ENCODE peak calls at places on chromosome 18, in seven cellular contexts. One of them, this sample, is unnamed. For H3K4me1, the result is how much of the 10 kb centered on the place peaks cover.

GRCh38 chr18:44781890-44782289 is 101.2 kb downstream of the SETBP1 start:
- DNase-seq in H1: no peak
- DNase-seq in mesenchymal stem cell: peak
- DNase-seq in IMR-90: peak
- DNase-seq in mesendoderm: peak
- DNase-seq in neuronal stem cell: no peak
- DNase-seq in H9: no peak
- DNase-seq in this sample: no peak

GRCh38 chr18:43587538-43588153 is 310.4 kb upstream of the SYT4 start:
- DNase-seq in H9: no peak
- DNase-seq in H1: no peak
- DNase-seq in neuronal stem cell: peak
- DNase-seq in mesendoderm: peak
- DNase-seq in mesenchymal stem cell: peak
- DNase-seq in IMR-90: peak
- DNase-seq in this sample: no peak

GRCh38 chr18:13266208-13267100 is 47.9 kb downstream of the LDLRAD4 start:
- DNase-seq in neuronal stem cell: no peak
- DNase-seq in mesenchymal stem cell: no peak
- DNase-seq in IMR-90: no peak
- DNase-seq in mesendoderm: no peak
- DNase-seq in H9: no peak
- DNase-seq in H1: no peak
- DNase-seq in this sample: peak

GRCh38 chr18:76351961-76352581 is 143.0 kb downstream of the ZNF516 start:
- DNase-seq in neuronal stem cell: no peak
- DNase-seq in H1: no peak
- DNase-seq in H9: peak
- DNase-seq in mesenchymal stem cell: peak
- DNase-seq in IMR-90: peak
- DNase-seq in mesendoderm: peak
- DNase-seq in this sample: no peak

GRCh38 chr18:63285332-63285731 is 34.2 kb downstream of the BCL2 start:
- DNase-seq in IMR-90: no peak
- DNase-seq in H1: no peak
- DNase-seq in mesenchymal stem cell: no peak
- DNase-seq in mesendoderm: no peak
- DNase-seq in H9: no peak
- DNase-seq in neuronal stem cell: no peak
- DNase-seq in this sample: no peak

GRCh38 chr18:55407774-55408535 is 180.0 kb downstream of the TCF4 start:
- DNase-seq in mesendoderm: no peak
- DNase-seq in H1: no peak
- DNase-seq in IMR-90: no peak
- DNase-seq in neuronal stem cell: no peak
- DNase-seq in mesenchymal stem cell: no peak
- DNase-seq in H9: no peak
- DNase-seq in this sample: no peak

GRCh38 chr18:75238786-75239185 is 28.2 kb downstream of the TSHZ1 start:
- DNase-seq in mesenchymal stem cell: no peak
- DNase-seq in IMR-90: no peak
- DNase-seq in neuronal stem cell: no peak
- DNase-seq in H9: no peak
- DNase-seq in H1: no peak
- DNase-seq in mesendoderm: no peak
- DNase-seq in this sample: no peak

GRCh38 chr18:79935499-79935898 is 16.0 kb downstream of the SLC66A2 start:
- DNase-seq in neuronal stem cell: no peak
- DNase-seq in IMR-90: no peak
- DNase-seq in mesendoderm: no peak
- DNase-seq in mesenchymal stem cell: no peak
- DNase-seq in H9: peak
- DNase-seq in H1: no peak
- DNase-seq in this sample: no peak

GRCh38 chr18:45330170-45330594 is 285.1 kb upstream of the SLC14A2 start:
- DNase-seq in mesenchymal stem cell: no peak
- DNase-seq in IMR-90: no peak
- DNase-seq in H1: no peak
- DNase-seq in neuronal stem cell: no peak
- DNase-seq in H9: no peak
- DNase-seq in mesendoderm: no peak
- DNase-seq in this sample: no peak

GRCh38 chr18:79795446-79795845 is 2.3 kb upstream of the KCNG2 start:
- DNase-seq in mesenchymal stem cell: no peak
- DNase-seq in H1: no peak
- DNase-seq in mesendoderm: no peak
- DNase-seq in IMR-90: no peak
- DNase-seq in neuronal stem cell: no peak
- DNase-seq in H9: no peak
- DNase-seq in this sample: no peak

GRCh38 chr18:5542393-5543035 is 1.3 kb downstream of the EPB41L3 start:
- DNase-seq in mesendoderm: peak
- DNase-seq in neuronal stem cell: no peak
- DNase-seq in H1: no peak
- DNase-seq in H9: peak
- DNase-seq in IMR-90: peak
- DNase-seq in mesenchymal stem cell: no peak
- DNase-seq in this sample: no peak

DNA sequence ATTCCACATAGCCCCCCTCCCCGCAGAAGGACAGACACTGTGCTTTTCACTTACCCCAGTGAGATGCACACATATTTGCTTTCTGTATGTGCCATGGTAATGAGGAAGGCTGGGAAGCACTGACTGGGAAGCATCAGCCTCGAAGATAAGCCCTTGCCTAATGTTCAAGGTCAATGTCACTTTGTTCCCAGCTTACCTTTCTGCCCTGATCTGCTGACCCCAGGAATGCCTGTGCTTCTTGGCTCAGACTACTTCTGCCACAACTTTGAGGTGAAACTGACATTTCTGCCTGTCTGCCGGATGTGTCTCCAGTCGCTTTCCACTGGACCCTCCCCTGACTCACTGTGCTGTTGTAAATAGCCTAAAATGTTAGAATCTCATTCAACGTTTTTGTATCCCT is 183.8 kb downstream of the PTPRM start:
- DNase-seq in IMR-90: no peak
- DNase-seq in neuronal stem cell: no peak
- DNase-seq in H1: no peak
- DNase-seq in mesenchymal stem cell: no peak
- DNase-seq in H9: no peak
- DNase-seq in mesendoderm: no peak
- DNase-seq in this sample: no peak
- H3K4me1 ChIP-seq in IMR-90: under half
- H3K4me1 ChIP-seq in neuronal stem cell: under half
- H3K4me1 ChIP-seq in H1: under half
- H3K4me1 ChIP-seq in mesenchymal stem cell: under half
- H3K4me1 ChIP-seq in H9: under half
- H3K4me1 ChIP-seq in mesendoderm: under half
- H3K4me1 ChIP-seq in this sample: under half

DNA sequence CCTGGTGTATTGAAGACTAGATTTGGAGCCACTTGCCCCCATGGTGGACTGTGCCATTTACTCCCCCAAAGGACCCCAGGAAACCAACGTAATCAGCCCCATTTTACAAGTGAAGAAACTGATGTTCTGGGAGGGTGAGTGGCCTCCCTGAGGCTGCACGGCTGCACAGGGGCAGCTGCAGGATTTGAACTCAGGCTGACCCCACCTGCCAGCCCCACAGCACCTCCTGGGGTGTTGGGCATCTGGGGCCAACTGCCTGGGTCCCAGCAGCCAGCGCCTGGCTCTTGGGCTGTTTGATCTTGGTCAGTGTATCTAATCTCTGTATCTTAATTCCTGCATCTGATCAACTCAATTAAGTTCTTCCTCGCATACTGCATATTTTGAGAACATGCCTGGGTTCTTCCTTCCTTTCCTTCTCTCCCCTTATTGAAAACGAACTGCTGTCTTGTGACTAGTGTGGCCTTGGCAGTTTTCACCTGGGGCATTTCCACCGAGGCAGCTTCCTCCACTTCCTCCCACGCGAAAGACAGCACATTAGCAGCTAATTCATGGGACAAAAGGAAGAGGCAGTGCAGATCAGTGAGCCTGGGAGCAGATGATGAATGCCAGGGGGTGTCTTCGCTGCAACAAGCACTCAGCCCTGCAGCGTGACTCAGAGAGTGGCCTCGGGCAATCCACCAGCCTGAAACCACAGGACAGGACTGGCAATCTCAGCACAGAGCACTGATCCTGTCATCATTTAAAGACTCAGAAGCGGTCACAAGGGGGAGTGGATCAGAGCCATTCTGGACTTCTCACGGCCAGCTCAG is 184.1 kb upstream of the RAB12 start:
- DNase-seq in H1: peak
- DNase-seq in mesenchymal stem cell: peak
- DNase-seq in mesendoderm: peak
- DNase-seq in neuronal stem cell: no peak
- DNase-seq in H9: no peak
- DNase-seq in IMR-90: peak
- DNase-seq in this sample: peak
- H4K8ac ChIP-seq in H1: no peak
- H4K8ac ChIP-seq in mesenchymal stem cell: no peak
- H4K8ac ChIP-seq in mesendoderm: no peak
- H4K8ac ChIP-seq in neuronal stem cell: no peak
- H4K8ac ChIP-seq in H9: no peak
- H4K8ac ChIP-seq in IMR-90: no peak
- H4K8ac ChIP-seq in this sample: no peak

DNA sequence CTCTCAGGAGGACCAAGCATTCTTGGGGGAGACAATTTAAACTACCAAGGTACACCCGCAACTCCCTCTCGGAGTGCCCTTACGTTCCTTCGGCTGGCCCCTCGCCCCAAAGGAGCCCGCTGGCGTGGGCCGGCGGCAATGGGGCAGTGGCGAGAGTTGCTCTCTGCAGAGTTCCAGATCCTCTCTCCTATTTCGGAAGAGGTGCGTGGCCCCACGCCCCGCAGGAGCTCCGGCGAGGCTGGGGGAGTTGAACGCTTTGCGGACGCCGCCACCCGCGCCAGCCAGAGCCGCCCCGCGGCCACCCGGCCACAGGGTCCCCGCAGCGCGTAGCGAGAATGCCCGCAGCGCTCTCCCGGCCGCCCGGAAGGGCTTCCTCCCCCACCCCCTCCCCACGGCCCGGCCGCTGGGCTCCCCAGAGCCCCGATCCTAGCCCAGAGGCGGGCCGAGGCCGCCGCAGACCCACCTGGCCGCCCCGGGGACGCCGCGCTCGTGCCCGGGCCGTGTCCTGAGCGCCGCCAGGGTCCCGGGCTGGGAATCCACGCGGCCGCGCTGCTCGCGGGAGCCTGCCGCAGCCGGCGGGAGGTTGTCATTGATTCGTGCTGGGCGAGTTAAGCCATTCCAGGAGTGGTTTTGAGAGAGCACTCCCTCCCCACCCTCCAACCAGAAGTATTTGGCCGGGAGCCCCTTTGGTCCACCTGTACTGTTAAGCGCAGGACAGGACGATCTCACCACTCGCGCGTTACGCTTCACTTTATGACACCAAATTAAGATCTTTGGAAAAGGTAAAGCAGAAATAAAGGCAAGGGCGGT is 206.3 kb upstream of the SMAD2 start:
- DNase-seq in H9: no peak
- DNase-seq in IMR-90: no peak
- DNase-seq in H1: no peak
- DNase-seq in mesenchymal stem cell: no peak
- DNase-seq in neuronal stem cell: no peak
- DNase-seq in mesendoderm: no peak
- DNase-seq in this sample: peak
- H3K4me1 ChIP-seq in H9: under half
- H3K4me1 ChIP-seq in IMR-90: under half
- H3K4me1 ChIP-seq in H1: under half
- H3K4me1 ChIP-seq in mesenchymal stem cell: under half
- H3K4me1 ChIP-seq in neuronal stem cell: under half
- H3K4me1 ChIP-seq in mesendoderm: under half
- H3K4me1 ChIP-seq in this sample: under half

GRCh38 chr18:3468833-3469232 is 18.9 kb downstream of the TGIF1 start:
- DNase-seq in mesendoderm: peak
- DNase-seq in neuronal stem cell: no peak
- DNase-seq in IMR-90: no peak
- DNase-seq in H9: no peak
- DNase-seq in H1: no peak
- DNase-seq in mesenchymal stem cell: peak
- DNase-seq in this sample: no peak
- H4K8ac ChIP-seq in mesendoderm: no peak
- H4K8ac ChIP-seq in neuronal stem cell: no peak
- H4K8ac ChIP-seq in IMR-90: no peak
- H4K8ac ChIP-seq in H9: no peak
- H4K8ac ChIP-seq in H1: peak
- H4K8ac ChIP-seq in mesenchymal stem cell: peak
- H4K8ac ChIP-seq in this sample: no peak

GRCh38 chr18:10114727-10115463 is 201.1 kb downstream of the VAPA start:
- DNase-seq in mesendoderm: no peak
- DNase-seq in mesenchymal stem cell: no peak
- DNase-seq in H1: no peak
- DNase-seq in neuronal stem cell: no peak
- DNase-seq in IMR-90: no peak
- DNase-seq in H9: no peak
- DNase-seq in this sample: no peak
- H3K4me1 ChIP-seq in mesendoderm: under half
- H3K4me1 ChIP-seq in mesenchymal stem cell: under half
- H3K4me1 ChIP-seq in H1: under half
- H3K4me1 ChIP-seq in neuronal stem cell: under half
- H3K4me1 ChIP-seq in IMR-90: under half
- H3K4me1 ChIP-seq in H9: under half
- H3K4me1 ChIP-seq in this sample: under half

This sample was measured in trophoblast cell.